ENCODE peak calls at places on chromosomes 12 and 14, in seven cellular contexts. L is endothelial cell, G is pancreas, R is cardiac muscle cell, U is astrocyte of the cerebellum, J is tibial artery, Q is AG09319. E is an unnamed sample.

GRCh38 chr14:80211143-80212024 is at the start of gene DIO2:
- DNase-seq in L (no peak), G (no peak), R (no peak), U (no peak), J (peak), Q (peak), E (no peak)

GRCh38 chr12:68290126-68290525 is 36.7 kb upstream of the IL22 start:
- DNase-seq in L (no peak), G (no peak), R (no peak), U (peak), J (no peak), Q (no peak), E (no peak)

GRCh38 chr14:50301914-50302313 is 10.1 kb downstream of the L2HGDH start:
- DNase-seq in L (no peak), G (no peak), R (no peak), U (no peak), J (no peak), Q (no peak), E (no peak)

GRCh38 chr12:27571463-27571862 is 47.5 kb downstream of the PPFIBP1 start:
- DNase-seq in L (no peak), G (no peak), R (no peak), U (peak), J (no peak), Q (no peak), E (peak)

GRCh38 chr12:5003025-5003666 is 40.5 kb upstream of the KCNA5 start:
- DNase-seq in L (peak), G (peak), R (peak), U (no peak), J (peak), Q (no peak), E (no peak)

GRCh38 chr14:47917344-47917954 is 242.0 kb upstream of the MDGA2 start:
- DNase-seq in L (peak), G (no peak), R (peak), U (peak), J (no peak), Q (no peak), E (no peak)

GRCh38 chr14:94612580-94613554 is 676 bp downstream of the SERPINA3 start:
- DNase-seq in L (no peak), G (no peak), R (no peak), U (no peak), J (no peak), Q (no peak), E (no peak)

GRCh38 chr14:31339743-31340142 is 80.6 kb downstream of the HEATR5A start:
- DNase-seq in L (no peak), G (no peak), R (no peak), U (no peak), J (no peak), Q (no peak), E (no peak)

GRCh38 chr12:106058256-106059182 is 80.2 kb downstream of the NUAK1 start:
- DNase-seq in L (no peak), G (no peak), R (no peak), U (peak), J (no peak), Q (no peak), E (no peak)

GRCh38 chr14:73168274-73168673 is 32.0 kb downstream of the PSEN1 start:
- DNase-seq in L (no peak), G (no peak), R (no peak), U (no peak), J (no peak), Q (no peak), E (no peak)

GRCh38 chr12:106195638-106196037 is 52.2 kb downstream of the CKAP4 start:
- DNase-seq in L (no peak), G (no peak), R (peak), U (peak), J (peak), Q (peak), E (peak)

GRCh38 chr14:61147369-61147897 is 133.7 kb downstream of the TMEM30B start:
- DNase-seq in L (no peak), G (no peak), R (no peak), U (peak), J (no peak), Q (no peak), E (no peak)

GRCh38 chr14:58738189-58738836 is 100.6 kb downstream of the DACT1 start:
- DNase-seq in L (no peak), G (no peak), R (no peak), U (peak), J (no peak), Q (peak), E (peak)

GRCh38 chr14:104975481-104976197 is 2.5 kb downstream of the AHNAK2 start:
- DNase-seq in L (peak), G (peak), R (peak), U (no peak), J (no peak), Q (no peak), E (no peak)

DNA sequence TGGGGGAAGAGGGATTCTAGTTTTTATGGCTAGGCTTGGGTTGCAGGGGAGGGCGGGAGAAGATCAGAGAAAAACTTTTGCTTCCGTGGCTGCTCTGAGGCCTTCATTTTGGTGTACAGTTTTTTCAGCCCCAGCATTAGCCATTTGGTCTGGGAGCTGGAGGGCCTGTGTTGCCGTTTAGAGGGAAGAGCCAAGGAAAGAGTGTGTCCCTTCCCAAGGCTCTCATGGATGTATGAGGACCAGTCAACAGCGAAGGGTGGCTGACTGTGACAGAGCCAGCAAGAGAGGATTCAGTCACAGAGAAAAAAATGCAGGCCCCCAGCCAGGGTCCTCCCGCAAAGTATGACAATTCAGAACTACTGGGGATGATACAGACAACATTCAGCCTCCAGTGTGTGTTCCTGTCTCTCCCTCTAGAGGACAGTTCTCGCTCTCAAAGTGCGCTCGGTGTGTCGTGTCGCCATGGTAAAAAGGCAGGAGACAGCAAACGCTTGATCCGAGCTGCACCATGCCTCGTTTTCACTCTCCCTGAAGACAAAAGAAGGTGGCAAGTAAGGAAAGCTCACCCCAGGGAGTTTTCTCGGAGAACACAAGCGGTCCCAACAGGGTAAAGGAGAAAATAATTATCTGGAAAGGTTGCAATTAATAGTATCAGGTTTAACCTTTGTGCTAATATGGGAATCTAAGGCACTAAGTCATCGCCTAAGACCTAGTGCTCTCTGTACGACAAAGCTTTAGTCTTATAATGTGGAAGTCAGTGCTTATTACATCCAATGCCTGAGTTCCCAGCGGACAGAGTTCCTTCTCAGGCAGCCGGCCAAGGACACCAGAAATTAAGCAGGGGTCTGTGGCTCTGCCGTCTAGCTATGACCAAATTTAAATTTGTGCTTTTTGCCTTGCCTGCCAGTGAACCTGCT is 157.3 kb upstream of the PLXNC1 start:
- DNase-seq in L (peak), G (no peak), R (peak), U (peak), J (peak), Q (no peak), E (no peak)
- TF ChIP-seq CTCF in L (no peak), G (no peak), R (peak), U (peak), J (no peak), Q (peak), E (peak)

GRCh38 chr12:51025748-51026654 is at the start of gene SLC11A2:
- DNase-seq in L (peak), G (peak), R (peak), U (peak), J (peak), Q (peak), E (peak)
- TF ChIP-seq CTCF in L (no peak), G (no peak), R (no peak), U (no peak), J (peak), Q (no peak), E (no peak)

GRCh38 chr12:105013892-105014291 is 27.8 kb downstream of the NOPCHAP1 start:
- DNase-seq in L (no peak), G (no peak), R (no peak), U (peak), J (no peak), Q (no peak), E (peak)
- TF ChIP-seq CTCF in L (no peak), G (no peak), R (no peak), U (no peak), J (no peak), Q (no peak), E (no peak)

DNA sequence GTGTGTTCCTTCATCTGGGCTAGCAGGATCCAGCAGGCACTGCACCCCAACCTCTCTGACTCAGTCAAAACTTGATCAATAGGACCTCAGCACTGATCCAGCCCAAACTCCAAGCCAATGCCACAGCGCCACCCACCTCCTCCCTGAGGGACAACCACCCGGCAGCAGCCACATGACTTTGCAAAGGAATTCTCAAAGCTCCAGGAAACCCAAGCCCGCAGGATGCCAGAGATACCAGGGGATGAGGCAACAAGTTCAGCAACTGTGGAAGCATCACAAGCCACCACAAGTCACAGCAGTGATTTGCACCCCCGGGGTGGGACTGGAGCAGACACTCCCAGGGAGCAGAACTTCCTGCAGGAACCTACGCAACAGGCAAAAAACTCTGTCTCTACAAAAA is 37.3 kb downstream of the ACTN1 start:
- DNase-seq in L (peak), G (no peak), R (peak), U (peak), J (peak), Q (peak), E (peak)
- TF ChIP-seq CTCF in L (no peak), G (no peak), R (peak), U (peak), J (peak), Q (peak), E (peak)

GRCh38 chr14:87805315-87805723 is 187.7 kb downstream of the GALC start:
- DNase-seq in L (peak), G (peak), R (no peak), U (peak), J (no peak), Q (no peak), E (no peak)
- TF ChIP-seq CTCF in L (peak), G (peak), R (peak), U (peak), J (peak), Q (peak), E (peak)